ENCODE peak calls at places on chromosomes 5 and 9, in five cellular contexts. S, Z, I, Q and R are unnamed samples. For H3K4me1, the result is how much of the 10 kb centered on the place peaks cover.

GRCh38 chr5:157554180-157555030 is 21.2 kb downstream of the ADAM19 start:
- DNase-seq in Z (no peak), Q (no peak), S (no peak), I (no peak), R (no peak)

GRCh38 chr5:154193176-154193575 is 2.6 kb downstream of the GALNT10 start:
- DNase-seq in Z (no peak), Q (no peak), I (no peak), S (no peak), R (no peak)

GRCh38 chr5:71924980-71925379 is 182.3 kb upstream of the MAP1B start:
- DNase-seq in S (no peak), I (no peak), Z (no peak), Q (peak), R (no peak)

GRCh38 chr5:10268100-10268499 is 18.0 kb downstream of the CCT5 start:
- DNase-seq in I (no peak), Q (no peak), S (no peak), Z (no peak), R (no peak)

GRCh38 chr5:4862500-4862899 is 277.6 kb upstream of the ADAMTS16 start:
- DNase-seq in I (peak), Q (peak), Z (no peak), S (no peak), R (no peak)

GRCh38 chr9:100669968-100670367 is 92.1 kb downstream of the CAVIN4 start:
- DNase-seq in Q (no peak), S (no peak), I (no peak), Z (no peak), R (no peak)

GRCh38 chr9:81877047-81877446 is 51.2 kb upstream of the SPATA31D4 start:
- DNase-seq in S (no peak), Z (no peak), I (no peak), Q (no peak), R (no peak)

GRCh38 chr5:75509956-75510355 is 1.5 kb downstream of the CERT1 start:
- DNase-seq in Q (peak), I (no peak), Z (peak), S (peak), R (peak)

GRCh38 chr9:126880226-126880946 is 19.9 kb downstream of the ZBTB34 start:
- DNase-seq in I (no peak), Q (no peak), S (no peak), Z (no peak), R (no peak)

GRCh38 chr5:117665121-117665520 is 1090.5 kb upstream of the SEMA6A start:
- DNase-seq in Q (no peak), Z (no peak), S (no peak), I (no peak), R (no peak)

GRCh38 chr9:88652876-88653275 is 117.9 kb downstream of the NXNL2 start:
- DNase-seq in Q (no peak), S (no peak), I (no peak), Z (no peak), R (no peak)

GRCh38 chr5:40834391-40834848 is 602 bp downstream of the RPL37 start:
- DNase-seq in Z (peak), Q (peak), I (no peak), S (no peak), R (no peak)

GRCh38 chr5:43400082-43400481 is 12.1 kb downstream of the CCL28 start:
- DNase-seq in S (no peak), I (no peak), Q (no peak), Z (no peak), R (no peak)

GRCh38 chr5:68295772-68296171 is 80.2 kb downstream of the PIK3R1 start:
- DNase-seq in Q (no peak), S (no peak), I (no peak), Z (no peak), R (no peak)

GRCh38 chr5:82050955-82051354 is 79.1 kb downstream of the ATG10 start:
- DNase-seq in I (no peak), S (no peak), Z (no peak), Q (no peak), R (no peak)

GRCh38 chr5:149040421-149040820 is 22.4 kb downstream of the SH3TC2 start:
- DNase-seq in Z (no peak), Q (no peak), S (no peak), I (no peak), R (no peak)

GRCh38 chr5:138054863-138055558 is 22.1 kb upstream of the FAM13B start:
- DNase-seq in Z (no peak), Q (no peak), S (no peak), I (peak), R (no peak)

GRCh38 chr9:128117613-128118471 is 9.7 kb downstream of the PTGES2 start:
- DNase-seq in S (peak), Z (peak), Q (peak), I (peak), R (peak)

GRCh38 chr9:131179561-131180219 is 54.3 kb downstream of the NUP214 start:
- DNase-seq in S (no peak), Z (no peak), Q (no peak), I (no peak), R (no peak)

GRCh38 chr5:66810151-66810550 is 214.0 kb downstream of the MAST4 start:
- DNase-seq in Q (no peak), S (no peak), I (no peak), Z (no peak), R (no peak)

GRCh38 chr5:153901449-153901848 is 137.3 kb downstream of the FAM114A2 start:
- DNase-seq in Q (no peak), S (no peak), I (no peak), Z (no peak), R (no peak)

GRCh38 chr5:285991-286557 is 14.6 kb downstream of the PDCD6 start:
- DNase-seq in S (no peak), I (no peak), Z (peak), Q (no peak), R (no peak)

GRCh38 chr9:130837002-130837511 is 2.0 kb downstream of the ABL1 start:
- DNase-seq in I (no peak), Z (no peak), S (no peak), Q (no peak), R (no peak)

GRCh38 chr5:135230326-135230925 is 168.6 kb downstream of the MACROH2A1 start:
- DNase-seq in I (no peak), Z (peak), S (peak), Q (peak), R (peak)

GRCh38 chr9:90141723-90142122 is 500.9 kb downstream of the DIRAS2 start:
- DNase-seq in I (no peak), Z (no peak), Q (peak), S (no peak), R (no peak)

GRCh38 chr5:149223081-149223848 is 48.4 kb upstream of the AFAP1L1 start:
- DNase-seq in Q (no peak), S (no peak), I (no peak), Z (no peak), R (peak)

GRCh38 chr9:112477330-112477729 is 9.3 kb upstream of the KIAA1958 start:
- DNase-seq in I (no peak), S (no peak), Z (no peak), Q (no peak), R (no peak)

GRCh38 chr5:87099246-87099914 is 168.3 kb upstream of the RASA1 start:
- DNase-seq in I (no peak), Z (no peak), S (no peak), Q (no peak), R (no peak)

GRCh38 chr5:9283021-9283420 is 262.9 kb downstream of the SEMA5A start:
- DNase-seq in S (no peak), I (no peak), Q (no peak), Z (no peak), R (no peak)

GRCh38 chr9:136826188-136826541 is 16.1 kb upstream of the AJM1 start:
- DNase-seq in S (no peak), Z (no peak), Q (no peak), I (no peak), R (no peak)

GRCh38 chr9:38687389-38687842 is 32.5 kb downstream of the FAM240B start:
- DNase-seq in S (no peak), Q (peak), Z (peak), I (no peak), R (no peak)

GRCh38 chr9:101738566-101739183 is at the start of gene GRIN3A:
- DNase-seq in Q (peak), I (peak), S (no peak), Z (no peak), R (no peak)

GRCh38 chr9:121876658-121877271 is 216.3 kb downstream of the TTLL11 start:
- DNase-seq in Q (no peak), Z (peak), S (peak), I (no peak), R (no peak)

GRCh38 chr9:20593551-20593950 is 28.7 kb downstream of the MLLT3 start:
- DNase-seq in S (no peak), I (no peak), Z (no peak), Q (no peak), R (no peak)

GRCh38 chr5:14741721-14742426 is 77.4 kb downstream of the OTULIN start:
- DNase-seq in Q (no peak), Z (no peak), I (no peak), S (no peak), R (no peak)

GRCh38 chr5:10366310-10367297 is 13.1 kb downstream of the MARCHF6 start:
- DNase-seq in Z (peak), Q (peak), S (no peak), I (no peak), R (no peak)

GRCh38 chr9:90098456-90098855 is 493.6 kb downstream of the GADD45G start:
- DNase-seq in Q (no peak), I (no peak), S (no peak), Z (no peak), R (no peak)

GRCh38 chr5:124659798-124660197 is 86.6 kb downstream of the ZNF608 start:
- DNase-seq in Q (no peak), I (no peak), S (no peak), Z (no peak), R (no peak)

GRCh38 chr5:9439651-9440292 is 106.1 kb downstream of the SEMA5A start:
- DNase-seq in Z (no peak), Q (no peak), I (no peak), S (no peak), R (no peak)

DNA sequence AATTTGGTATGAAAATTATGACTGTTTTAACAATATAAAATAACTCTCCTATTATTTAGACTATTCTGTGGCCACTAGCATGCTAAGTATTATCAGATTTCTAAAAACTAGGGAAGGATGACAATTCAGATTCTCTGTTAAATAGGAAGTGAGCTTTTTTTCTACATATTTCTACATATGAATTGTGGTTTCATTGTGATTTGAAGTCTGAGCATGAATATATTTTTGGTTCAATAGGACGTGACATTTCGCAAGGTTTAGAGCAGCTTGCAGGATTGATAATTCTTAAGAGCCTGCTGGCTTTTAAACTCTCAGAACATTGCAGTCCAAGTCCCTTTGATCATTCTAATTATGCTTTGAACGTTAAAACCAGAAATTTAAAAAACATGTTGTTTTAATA is 82.9 kb downstream of the ADGRV1 start:
- DNase-seq in I (no peak), Z (no peak), S (no peak), Q (no peak), R (no peak)
- H3K4me3 ChIP-seq in I (no peak), Z (no peak), S (no peak), Q (no peak), R (no peak)

GRCh38 chr5:32153723-32154122 is 20.4 kb downstream of the GOLPH3 start:
- DNase-seq in I (no peak), Z (no peak), Q (no peak), S (no peak), R (no peak)
- H3K4me1 ChIP-seq in I (under half), Z (half or more), Q (under half), S (half or more), R (under half)

GRCh38 chr5:162274684-162275083 is 207.1 kb downstream of the GABRG2 start:
- DNase-seq in Q (no peak), S (no peak), I (no peak), Z (no peak), R (no peak)
- H3K4me3 ChIP-seq in Q (no peak), S (no peak), I (no peak), Z (no peak), R (no peak)

DNA sequence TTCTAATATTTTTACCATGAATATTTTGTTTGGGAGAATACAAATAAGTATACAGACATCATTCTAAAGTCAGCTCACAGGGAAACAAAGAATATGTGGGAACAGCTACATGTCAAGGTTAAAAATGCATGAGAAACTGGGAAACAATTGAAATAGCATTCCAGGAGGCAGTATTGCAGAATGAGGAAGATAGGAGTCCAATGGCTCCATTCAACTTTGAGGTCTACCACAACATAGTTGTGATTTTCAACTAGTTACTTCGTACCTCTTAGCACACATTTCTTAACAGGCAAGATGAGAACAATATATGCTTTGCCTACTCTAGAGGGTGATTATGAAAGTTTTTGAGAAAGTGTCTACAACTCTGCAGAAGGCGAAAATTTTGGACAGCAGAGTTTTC is 35.2 kb upstream of the CAST start:
- DNase-seq in Q (no peak), S (no peak), Z (no peak), I (no peak), R (no peak)
- H3K4me1 ChIP-seq in Q (under half), S (under half), Z (under half), I (under half), R (under half)